ENCODE peak calls at places on chromosomes 12 and 14, in seven cellular contexts. F is uterus; O is CD8-positive, alpha-beta T cell; N is choroid plexus epithelial cell; W is coronary artery; T is cardiac fibroblast; L is fibroblast of the aortic adventitia. J is an unnamed sample.

GRCh38 chr12:14548609-14549008 is 19.1 kb downstream of the PLBD1 start:
- DNase-seq in T (no peak), W (no peak), O (no peak), L (no peak), F (no peak), N (no peak), J (no peak)

GRCh38 chr12:90514325-90514724 is 440.7 kb downstream of the CCER1 start:
- DNase-seq in F (no peak), N (peak), T (peak), W (no peak), O (no peak), L (peak), J (no peak)

GRCh38 chr12:92538970-92539749 is 163.6 kb upstream of the PLEKHG7 start:
- DNase-seq in L (peak), N (peak), W (no peak), O (no peak), F (no peak), T (peak), J (peak)

GRCh38 chr12:17928708-17929366 is 161.2 kb downstream of the RERGL start:
- DNase-seq in O (no peak), N (peak), F (no peak), L (peak), W (no peak), T (peak), J (no peak)

GRCh38 chr14:85534914-85535313 is 5.0 kb downstream of the FLRT2 start:
- DNase-seq in W (no peak), T (peak), L (no peak), N (peak), F (no peak), O (no peak), J (no peak)

GRCh38 chr14:50677527-50678063 is 9.5 kb upstream of the SAV1 start:
- DNase-seq in N (peak), L (peak), F (no peak), W (no peak), T (peak), O (no peak), J (no peak)

GRCh38 chr14:80546056-80546854 is 335.0 kb upstream of the DIO2 start:
- DNase-seq in F (no peak), T (no peak), W (no peak), L (no peak), N (no peak), O (no peak), J (no peak)

GRCh38 chr12:68977909-68978610 is 45.1 kb upstream of the CPM start:
- DNase-seq in N (no peak), F (no peak), W (no peak), T (no peak), L (no peak), O (no peak), J (no peak)

GRCh38 chr12:40137252-40137651 is 31.4 kb upstream of the SLC2A13 start:
- DNase-seq in N (peak), T (peak), F (no peak), O (no peak), L (no peak), W (no peak), J (peak)

GRCh38 chr14:39592390-39592789 is 160.2 kb upstream of the FBXO33 start:
- DNase-seq in O (no peak), L (no peak), T (no peak), F (no peak), N (no peak), W (no peak), J (no peak)

GRCh38 chr14:104546591-104547309 is 32.8 kb upstream of the C14orf180 start:
- DNase-seq in F (no peak), T (no peak), L (no peak), W (no peak), O (no peak), N (no peak), J (no peak)

GRCh38 chr14:99899578-99900178 is 106.5 kb downstream of the EML1 start:
- DNase-seq in T (peak), L (peak), N (peak), W (no peak), F (no peak), O (no peak), J (no peak)
- TF ChIP-seq CTCF in T (peak), L (peak), N (peak), W (peak), F (peak), O (peak), J (peak)

DNA sequence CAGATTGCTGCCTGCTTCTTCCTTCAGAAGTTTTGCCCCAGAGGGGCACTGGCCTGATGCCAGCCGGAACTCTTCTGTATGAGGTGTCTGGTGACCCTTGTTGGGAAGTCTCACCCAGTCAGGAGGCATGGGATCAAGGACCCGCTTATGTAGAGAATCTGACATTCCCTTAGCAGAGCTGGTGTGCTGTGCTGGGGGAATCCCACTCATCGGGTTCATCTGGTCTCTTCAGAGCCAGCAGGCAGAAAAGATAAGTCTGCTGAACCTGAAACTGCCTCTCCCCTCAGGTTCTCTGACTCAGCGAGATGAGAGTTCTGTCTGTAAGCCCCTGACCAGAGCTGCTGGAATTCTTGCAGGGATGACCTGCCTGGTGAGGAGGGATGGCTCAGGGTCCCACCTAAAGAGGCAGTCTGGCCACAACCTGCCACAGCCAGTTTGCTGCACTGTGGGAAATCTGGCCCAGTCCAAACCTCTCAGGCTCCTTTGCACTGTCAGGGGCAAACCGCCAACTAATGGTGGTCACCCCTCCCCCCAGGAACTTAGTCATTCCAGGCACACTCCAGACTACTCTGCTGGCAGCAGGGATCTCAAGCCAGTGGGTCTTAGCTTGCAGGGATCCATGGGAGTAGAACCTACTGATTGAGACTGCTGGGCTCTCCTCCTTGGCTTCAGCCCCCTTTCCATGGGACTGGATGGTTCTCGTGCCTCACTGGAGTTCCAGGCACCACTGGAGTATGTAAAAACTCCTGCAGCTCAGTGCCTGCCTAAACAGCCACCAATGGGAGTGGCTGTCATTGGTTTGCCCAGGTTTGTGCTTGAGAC is 4.1 kb downstream of the CLEC2D start:
- DNase-seq in N (peak), L (peak), W (no peak), T (peak), F (peak), O (peak), J (peak)
- H3K4me3 ChIP-seq in N (no peak), L (no peak), W (no peak), T (no peak), F (no peak), O (peak), J (peak)

GRCh38 chr14:97349946-97350345 is 552.8 kb downstream of the VRK1 start:
- DNase-seq in O (no peak), N (no peak), L (no peak), T (no peak), F (no peak), W (no peak), J (no peak)

GRCh38 chr14:97350415-97350814 is 553.2 kb downstream of the VRK1 start:
- DNase-seq in T (no peak), O (no peak), F (no peak), W (no peak), L (no peak), N (no peak), J (no peak)

GRCh38 chr14:97350894-97351713 is 553.9 kb downstream of the VRK1 start:
- DNase-seq in W (no peak), L (no peak), F (no peak), O (no peak), N (no peak), T (no peak), J (no peak)

DNA sequence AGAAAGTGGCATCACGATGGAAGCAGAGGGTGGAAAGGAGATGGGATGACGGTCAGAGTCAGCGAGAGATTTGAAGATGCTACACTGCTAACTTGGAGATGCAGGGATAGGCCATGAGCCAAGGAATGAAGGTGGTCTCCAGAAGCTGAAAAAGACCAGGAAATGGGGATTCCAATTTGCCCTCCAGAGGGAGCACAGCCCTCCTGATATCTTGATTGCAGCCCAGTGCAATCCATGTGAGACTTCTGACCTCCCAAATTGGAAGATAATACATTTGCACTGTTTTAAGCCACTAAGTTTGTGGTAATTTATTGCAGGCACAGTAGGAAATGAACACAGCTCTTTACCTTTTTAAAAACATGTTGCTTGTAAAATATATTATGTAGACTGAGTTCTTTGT is 549.5 kb downstream of the VRK1 start:
- DNase-seq in O (no peak), N (no peak), L (no peak), T (no peak), W (no peak), F (no peak), J (no peak)
- TF ChIP-seq CTCF in O (no peak), N (no peak), L (no peak), T (no peak), W (no peak), F (no peak), J (no peak)

GRCh38 chr12:12456637-12457036 is 99.8 kb downstream of the BORCS5 start:
- DNase-seq in O (no peak), W (no peak), N (peak), T (peak), F (no peak), L (peak), J (no peak)
- H3K4me3 ChIP-seq in O (no peak), W (no peak), N (no peak), T (no peak), F (no peak), L (no peak), J (no peak)

GRCh38 chr14:92973265-92973797 is 50.4 kb downstream of the CHGA start:
- DNase-seq in O (no peak), N (peak), W (peak), T (peak), F (peak), L (peak), J (no peak)
- TF ChIP-seq CTCF in O (peak), N (peak), W (peak), T (peak), F (peak), L (peak), J (peak)

GRCh38 chr14:23695220-23695999 is 59.2 kb downstream of the DHRS2 start:
- DNase-seq in F (no peak), N (no peak), T (peak), L (peak), O (no peak), W (no peak), J (no peak)
- H3K4me3 ChIP-seq in F (peak), N (no peak), T (no peak), L (peak), O (peak), W (peak), J (no peak)

DNA sequence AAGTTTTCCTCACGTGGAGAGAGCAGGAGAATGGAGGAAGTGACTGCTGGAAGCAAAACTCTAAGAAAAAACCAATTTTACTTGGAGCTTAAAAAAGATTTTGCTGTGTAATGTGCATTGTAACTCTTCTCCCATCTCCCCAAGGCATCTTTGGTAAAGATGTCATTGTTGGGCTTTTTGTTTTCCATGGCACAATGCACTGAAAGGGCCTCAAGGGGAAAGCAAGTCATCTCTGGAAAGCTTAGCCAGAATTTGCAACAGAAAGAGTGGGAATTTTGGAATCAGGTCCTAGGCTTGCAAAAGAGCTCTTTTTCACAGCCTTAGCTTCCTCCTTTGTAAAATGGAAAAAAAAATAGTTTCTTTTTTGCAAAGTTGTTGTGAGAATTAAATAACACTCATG is 7.9 kb upstream of the PPM1A start:
- DNase-seq in F (no peak), W (no peak), O (no peak), L (peak), N (no peak), T (no peak), J (no peak)
- TF ChIP-seq CTCF in F (no peak), W (no peak), O (no peak), L (no peak), N (no peak), T (no peak), J (no peak)

DNA sequence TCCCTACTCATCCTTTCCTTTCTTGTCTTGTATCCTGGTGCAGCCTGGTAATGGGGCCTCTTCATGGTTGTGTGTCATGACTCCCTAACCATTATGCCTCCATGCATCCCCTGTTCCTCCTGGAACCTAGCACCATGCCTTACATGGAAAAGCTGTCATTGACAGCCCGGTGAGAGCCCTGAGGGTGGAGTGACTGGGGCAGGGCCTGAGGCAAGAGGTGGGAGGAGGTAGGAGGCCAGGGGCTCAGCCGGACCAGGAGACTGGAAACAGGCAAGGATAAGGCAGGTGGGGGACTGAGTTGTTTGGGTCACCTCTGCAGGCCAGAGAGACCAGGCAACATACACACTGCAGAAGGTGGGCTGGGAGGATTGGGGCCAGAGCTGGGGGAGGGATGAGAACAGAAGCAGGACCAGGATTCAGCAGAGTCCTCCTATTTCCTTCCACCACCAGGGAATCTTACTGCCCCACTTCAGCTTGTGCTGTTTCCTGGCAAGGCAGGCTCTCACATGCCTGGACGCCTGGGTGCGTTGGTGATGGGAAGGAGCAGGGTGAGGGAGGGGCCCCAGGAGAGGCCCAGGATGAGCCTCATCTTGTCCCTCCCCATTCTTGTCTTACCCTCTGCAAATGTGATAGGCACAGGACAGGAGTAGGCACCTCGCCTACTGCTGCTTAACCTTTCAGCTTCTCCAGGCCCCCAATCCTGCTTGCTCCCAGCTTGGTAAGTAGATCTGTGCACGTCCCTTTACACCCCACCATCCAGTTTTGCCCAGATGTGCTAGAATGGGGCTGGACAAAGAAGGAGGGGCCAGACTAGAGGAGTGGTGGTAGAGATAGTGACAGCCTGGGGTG is at the start of gene LTB4R2:
- DNase-seq in L (no peak), F (no peak), N (no peak), T (no peak), O (no peak), W (no peak), J (no peak)
- H3K4me3 ChIP-seq in L (peak), F (peak), N (peak), T (no peak), O (peak), W (peak), J (peak)

J was measured in GM06990.